ENCODE peak calls at places on chromosome 3, in nine cellular contexts. C is activated CD4-positive, alpha-beta T cell treated with anti-CD3 and anti-CD28 coated beads, Interleukin-2, amount 50 U/mL, for 4 hours; K is activated T-helper 1 cell treated with anti-CD3 and anti-CD28 coated beads, Interleukin-12 subunit alpha, Interleukin-12 subunit beta, Interleukin-2, Interleukin-4 antibody, amounts not matched to agents 30 ng/mL and 10 ng/mL and 1 ng/mL, durations not matched to agents 14 hours and 24 hours and 36 hours; Z is uterus; O is cardiac fibroblast; E is activated naive CD8-positive, alpha-beta T cell treated with anti-CD3 and anti-CD28 coated beads, Interleukin-2, amount 50 U/mL, for 24 hours; M is heart left ventricle; H is body of pancreas; L is hypothalamus. I is an unnamed sample.

GRCh38 chr3:40477671-40478070 is 749 bp downstream of the ZNF619 start:
- DNase-seq in K (no peak), C (no peak), M (no peak), L (no peak), O (peak; percentile 16), H (no peak), E (no peak), Z (no peak), I (no peak)

GRCh38 chr3:126509565-126510322 is 7.8 kb downstream of the UROC1 start:
- DNase-seq in O (no peak), K (no peak), H (no peak), Z (no peak), M (peak; percentile 57), C (no peak), E (no peak), L (no peak), I (no peak)

GRCh38 chr3:100260081-100260684 is 609 bp upstream of the TBC1D23 start:
- DNase-seq in K (no peak), L (no peak), C (no peak), M (peak; percentile 74), Z (peak; percentile 59), E (no peak), O (peak; percentile 73), H (peak; percentile 16), I (no peak)

GRCh38 chr3:194632983-194633348 is 253 bp downstream of the TMEM44 start:
- DNase-seq in C (no peak), O (no peak), Z (no peak), H (no peak), E (no peak), L (peak; percentile 18), K (no peak), M (no peak), I (no peak)

GRCh38 chr3:196989721-196990262 is 21.2 kb upstream of the PIGZ start:
- DNase-seq in C (no peak), H (no peak), E (no peak), O (no peak), M (peak; percentile 46), L (no peak), Z (no peak), K (no peak), I (no peak)

GRCh38 chr3:79366414-79366813 is 401.4 kb downstream of the ROBO1 start:
- DNase-seq in M (no peak), Z (no peak), O (peak; percentile 50), E (no peak), L (no peak), H (no peak), C (no peak), K (no peak), I (no peak)

GRCh38 chr3:48405343-48405881 is 24.5 kb downstream of the PLXNB1 start:
- DNase-seq in O (no peak), Z (peak; percentile 14), C (no peak), K (no peak), M (peak; percentile 48), E (no peak), H (peak; percentile 4), L (no peak), I (no peak)

GRCh38 chr3:120435621-120436020 is 15.2 kb downstream of the FSTL1 start:
- DNase-seq in C (no peak), O (peak; percentile 82), H (no peak), M (no peak), E (no peak), Z (no peak), L (no peak), K (no peak), I (peak; percentile 91)

GRCh38 chr3:186517218-186517617 is 27.0 kb downstream of the CRYGS start:
- DNase-seq in H (no peak), C (no peak), M (no peak), E (no peak), O (no peak), L (no peak), Z (no peak), K (no peak), I (peak; percentile 29)

GRCh38 chr3:46062679-46063078 is 35.4 kb upstream of the XCR1 start:
- DNase-seq in E (no peak), M (no peak), K (no peak), Z (no peak), C (no peak), O (no peak), L (no peak), H (no peak), I (no peak)

GRCh38 chr3:77348244-77348855 is 308.5 kb downstream of the ROBO2 start:
- DNase-seq in L (no peak), H (no peak), E (no peak), K (no peak), O (peak; percentile 10), M (no peak), Z (no peak), C (no peak), I (peak; percentile 42)